ENCODE peak calls at places on chromosome 2, in five cellular contexts. N is breast epithelium, C is uterus, A is K562, O is tibial nerve. J is an unnamed sample.

GRCh38 chr2:222671259-222672067 is at the start of gene MOGAT1:
- DNase-seq in N (no peak), C (no peak), A (no peak), O (no peak), J (no peak)

GRCh38 chr2:674319-674985 is 2.8 kb downstream of the TMEM18 start:
- DNase-seq in N (no peak), C (no peak), A (no peak), O (no peak), J (no peak)

GRCh38 chr2:223613017-223613950 is 11.1 kb upstream of the SCG2 start:
- DNase-seq in N (peak), C (peak), A (peak), O (peak), J (peak)

GRCh38 chr2:69156624-69157023 is 143.6 kb downstream of the ANTXR1 start:
- DNase-seq in N (no peak), C (no peak), A (no peak), O (no peak), J (no peak)

GRCh38 chr2:40418614-40419013 is 33.3 kb downstream of the SLC8A1 start:
- DNase-seq in N (no peak), C (no peak), A (no peak), O (no peak), J (no peak)

GRCh38 chr2:101401316-101401660 is 14.0 kb upstream of the CREG2 start:
- DNase-seq in N (no peak), C (no peak), A (no peak), O (no peak), J (no peak)

GRCh38 chr2:120740765-120741513 is 5.3 kb downstream of the GLI2 start:
- DNase-seq in N (no peak), C (no peak), A (no peak), O (no peak), J (no peak)

GRCh38 chr2:175823291-175824073 is 178.6 kb downstream of the LNPK start:
- DNase-seq in N (no peak), C (no peak), A (no peak), O (no peak), J (no peak)

GRCh38 chr2:64455545-64455944 is 1.6 kb downstream of the LGALSL start:
- DNase-seq in N (no peak), C (no peak), A (no peak), O (no peak), J (no peak)

DNA sequence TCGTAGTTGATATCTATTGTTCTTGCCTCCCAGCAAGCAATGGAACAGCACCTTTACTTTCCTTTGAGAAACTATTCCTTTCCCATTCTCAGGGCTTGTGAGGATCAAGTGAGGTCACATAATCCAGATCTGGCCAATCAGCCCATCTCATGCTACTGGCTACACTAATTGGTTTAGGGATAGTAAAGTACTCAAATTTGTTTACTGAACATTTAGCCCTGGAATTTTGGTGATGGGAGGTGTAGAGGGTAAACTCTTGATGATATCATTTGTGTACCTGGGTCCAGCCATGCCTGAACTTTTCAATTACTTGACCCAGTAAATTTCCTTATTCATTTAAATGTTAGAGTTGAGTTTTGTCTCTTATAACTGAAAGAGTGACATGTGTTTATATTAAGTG is 195.8 kb upstream of the TNP1 start:
- DNase-seq in N (no peak), C (no peak), A (no peak), O (no peak), J (no peak)
- TF ChIP-seq POLR2A in N (no peak), C (no peak), A (no peak), O (no peak), J (no peak)

GRCh38 chr2:8837795-8838140 is 355 bp upstream of the KIDINS220 start:
- DNase-seq in N (no peak), C (peak), A (no peak), O (no peak), J (no peak)

GRCh38 chr2:8840475-8841091 is 3.2 kb upstream of the KIDINS220 start:
- DNase-seq in N (no peak), C (no peak), A (no peak), O (no peak), J (no peak)

GRCh38 chr2:8839189-8839965 is 2.0 kb upstream of the KIDINS220 start:
- DNase-seq in N (no peak), C (no peak), A (no peak), O (no peak), J (no peak)

GRCh38 chr2:8833863-8834262 is 3.5 kb downstream of the KIDINS220 start:
- DNase-seq in N (no peak), C (no peak), A (no peak), O (no peak), J (no peak)

DNA sequence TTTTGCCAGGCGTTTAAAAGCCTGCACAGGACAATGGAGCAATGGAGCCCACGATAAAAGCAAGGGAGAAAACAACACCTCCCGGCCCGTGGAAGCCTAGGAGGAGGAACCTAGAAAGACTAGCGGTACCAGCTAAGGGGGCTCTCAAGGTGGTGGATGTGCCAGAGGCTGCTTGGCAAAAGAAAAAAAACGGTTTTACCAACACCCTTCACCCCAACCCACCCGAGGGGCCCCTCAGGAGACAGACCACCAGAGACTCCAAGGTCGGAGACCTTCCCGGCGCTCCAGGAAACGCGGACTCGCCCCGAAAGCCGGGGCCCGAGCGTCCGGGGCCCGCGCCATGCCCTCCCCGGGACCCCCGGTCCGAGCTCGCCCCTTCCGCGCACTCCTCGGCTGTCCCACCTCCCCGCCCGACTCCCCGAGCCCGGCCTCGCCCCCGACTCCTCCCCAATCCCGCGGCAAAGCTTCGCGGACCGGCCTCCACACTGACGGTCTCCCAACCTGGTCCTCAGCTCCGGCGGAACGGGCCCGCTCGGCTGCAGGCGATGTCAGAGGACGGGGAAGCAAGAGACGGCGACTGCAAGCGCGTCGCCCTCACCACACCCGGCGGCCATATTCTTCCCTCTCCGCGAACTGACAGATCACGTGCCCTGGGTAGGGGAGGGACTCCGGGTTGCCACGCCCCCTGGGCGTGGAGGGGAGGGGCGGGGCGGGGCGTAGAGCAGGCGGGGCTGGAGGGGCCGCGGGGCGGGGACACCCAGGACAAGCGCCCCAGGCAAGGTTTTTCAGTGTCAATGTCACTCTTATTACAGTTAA is at the start of gene KIDINS220:
- DNase-seq in N (peak), C (peak), A (peak), O (peak), J (peak)
- TF ChIP-seq POLR2A in N (no peak), C (peak), A (peak), O (peak), J (peak)

GRCh38 chr2:240585101-240585500 is 1.4 kb upstream of the CAPN10 start:
- DNase-seq in N (no peak), C (no peak), A (no peak), O (no peak), J (no peak)
- TF ChIP-seq POLR2A in N (no peak), C (no peak), A (no peak), O (no peak), J (no peak)

GRCh38 chr2:61520261-61520660 is 17.9 kb downstream of the XPO1 start:
- DNase-seq in N (no peak), C (no peak), A (no peak), O (no peak), J (no peak)
- TF ChIP-seq POLR2A in N (no peak), C (no peak), A (no peak), O (no peak), J (no peak)

GRCh38 chr2:43226955-43227829 is 786 bp upstream of the ZFP36L2 start:
- DNase-seq in N (peak), C (peak), A (peak), O (peak), J (peak)
- TF ChIP-seq POLR2A in N (peak), C (no peak), A (peak), O (peak), J (peak)

J was measured in H54.